ENCODE peak calls at places on chromosomes 4 and X, in nine cellular contexts. K, S, G, R, D, Z, L, A and C are unnamed samples. For H3K9me3, the result is how much of the 10 kb centered on the place peaks cover.

GRCh38 chrX:118755633-118756032 is 28.2 kb downstream of the IL13RA1 start:
- DNase-seq in R (no peak), K (no peak), Z (no peak), L (no peak), D (no peak), G (no peak), S (no peak), A (no peak), C (no peak)

GRCh38 chrX:11787564-11787963 is 29.5 kb downstream of the MSL3 start:
- DNase-seq in Z (peak), R (peak), S (peak), G (peak), A (peak), L (peak), K (peak), D (no peak), C (peak)

GRCh38 chr4:121147923-121148443 is 16.1 kb downstream of the TNIP3 start:
- DNase-seq in S (no peak), A (no peak), D (no peak), K (no peak), G (no peak), L (no peak), R (no peak), Z (no peak), C (no peak)

GRCh38 chr4:156962551-156962974 is 9.0 kb downstream of the PDGFC start:
- DNase-seq in Z (no peak), S (peak), D (no peak), R (no peak), A (peak), K (no peak), G (peak), L (peak), C (no peak)

GRCh38 chrX:63746278-63746677 is 38.7 kb downstream of the ARHGEF9 start:
- DNase-seq in A (no peak), L (no peak), D (no peak), K (no peak), G (no peak), S (no peak), R (no peak), Z (no peak), C (no peak)

GRCh38 chrX:122113376-122113775 is 1066.0 kb downstream of the GLUD2 start:
- DNase-seq in K (no peak), G (no peak), A (no peak), Z (no peak), L (no peak), D (no peak), S (no peak), R (no peak), C (no peak)

GRCh38 chr4:140071806-140072205 is 82.2 kb downstream of the MAML3 start:
- DNase-seq in G (no peak), L (no peak), Z (no peak), R (no peak), A (no peak), S (peak), D (peak), K (no peak), C (no peak)

GRCh38 chr4:1012031-1012739 is 759 bp downstream of the FGFRL1 start:
- DNase-seq in Z (no peak), A (peak), G (peak), L (peak), S (no peak), D (no peak), K (no peak), R (peak), C (peak)

GRCh38 chrX:152893631-152894610 is 3.9 kb upstream of the ZNF185 start:
- DNase-seq in A (no peak), K (no peak), L (peak), D (no peak), Z (no peak), G (no peak), R (no peak), S (no peak), C (no peak)

GRCh38 chrX:5650904-5651303 is 577.8 kb downstream of the NLGN4X start:
- DNase-seq in D (no peak), Z (no peak), S (no peak), L (no peak), A (no peak), R (no peak), G (no peak), K (no peak), C (no peak)
- H3K9me3 ChIP-seq in D (under half), Z (under half), S (under half), L (under half), A (under half), R (under half), G (under half), K (under half), C (under half)

DNA sequence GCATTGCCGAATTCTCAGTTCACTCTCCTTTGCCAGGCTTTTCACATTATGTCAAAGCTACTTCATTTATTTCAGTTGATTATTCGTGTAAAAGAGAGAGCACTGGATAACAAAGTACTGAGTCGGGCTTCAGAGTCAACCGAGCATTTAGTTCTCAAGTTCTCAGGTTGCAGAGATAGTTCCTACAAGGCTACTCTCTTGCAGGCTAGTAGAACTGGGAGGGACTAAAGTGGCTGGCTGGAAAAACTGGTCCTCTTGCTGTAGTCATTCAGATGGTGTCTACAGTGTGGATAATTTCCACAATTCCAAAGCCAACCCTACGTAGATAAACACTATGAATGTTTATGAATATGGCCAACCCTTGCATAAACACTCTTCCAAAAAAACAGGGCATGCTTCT is 4.6 kb upstream of the CCNG2 start:
- DNase-seq in K (peak), G (peak), L (peak), A (peak), D (no peak), S (peak), R (no peak), Z (no peak), C (peak)
- H2AFZ ChIP-seq in K (no peak), G (no peak), L (peak), A (peak), D (peak), S (no peak), R (peak), Z (peak), C (peak)

DNA sequence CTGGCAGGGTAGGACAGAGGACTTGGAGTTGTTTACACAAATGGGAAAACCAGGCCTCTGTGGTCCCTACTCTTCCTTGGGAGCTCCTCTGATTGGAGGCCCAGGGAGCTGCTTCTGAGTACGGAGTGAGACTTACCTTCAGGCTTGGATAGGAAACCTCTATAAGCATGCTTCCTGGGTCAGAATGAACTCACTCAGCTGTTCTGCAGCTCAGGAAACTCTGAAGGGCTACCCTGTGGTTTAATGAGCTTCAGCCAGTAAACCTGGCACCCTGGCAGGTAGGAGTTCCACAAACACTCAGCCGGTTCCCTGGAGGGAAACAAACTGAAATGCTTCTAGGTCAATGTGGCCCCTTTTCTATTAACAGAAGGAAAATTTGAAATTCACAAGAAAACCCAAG is 51.0 kb upstream of the TFDP3 start:
- DNase-seq in R (no peak), L (no peak), S (no peak), Z (no peak), K (no peak), A (no peak), D (no peak), G (no peak), C (no peak)
- H3K4me2 ChIP-seq in R (no peak), L (no peak), S (no peak), Z (no peak), K (no peak), A (no peak), D (no peak), G (no peak), C (no peak)

GRCh38 chr4:16884673-16885460 is 13.6 kb downstream of the LDB2 start:
- DNase-seq in G (no peak), S (no peak), L (no peak), D (no peak), R (no peak), K (no peak), A (no peak), Z (no peak), C (no peak)

GRCh38 chr4:16883816-16884215 is 14.6 kb downstream of the LDB2 start:
- DNase-seq in G (peak), D (no peak), L (no peak), A (no peak), S (no peak), Z (no peak), K (no peak), R (no peak), C (no peak)

GRCh38 chr4:16875487-16875886 is 23.0 kb downstream of the LDB2 start:
- DNase-seq in S (peak), G (peak), Z (no peak), D (no peak), K (no peak), L (no peak), R (no peak), A (peak), C (no peak)

DNA sequence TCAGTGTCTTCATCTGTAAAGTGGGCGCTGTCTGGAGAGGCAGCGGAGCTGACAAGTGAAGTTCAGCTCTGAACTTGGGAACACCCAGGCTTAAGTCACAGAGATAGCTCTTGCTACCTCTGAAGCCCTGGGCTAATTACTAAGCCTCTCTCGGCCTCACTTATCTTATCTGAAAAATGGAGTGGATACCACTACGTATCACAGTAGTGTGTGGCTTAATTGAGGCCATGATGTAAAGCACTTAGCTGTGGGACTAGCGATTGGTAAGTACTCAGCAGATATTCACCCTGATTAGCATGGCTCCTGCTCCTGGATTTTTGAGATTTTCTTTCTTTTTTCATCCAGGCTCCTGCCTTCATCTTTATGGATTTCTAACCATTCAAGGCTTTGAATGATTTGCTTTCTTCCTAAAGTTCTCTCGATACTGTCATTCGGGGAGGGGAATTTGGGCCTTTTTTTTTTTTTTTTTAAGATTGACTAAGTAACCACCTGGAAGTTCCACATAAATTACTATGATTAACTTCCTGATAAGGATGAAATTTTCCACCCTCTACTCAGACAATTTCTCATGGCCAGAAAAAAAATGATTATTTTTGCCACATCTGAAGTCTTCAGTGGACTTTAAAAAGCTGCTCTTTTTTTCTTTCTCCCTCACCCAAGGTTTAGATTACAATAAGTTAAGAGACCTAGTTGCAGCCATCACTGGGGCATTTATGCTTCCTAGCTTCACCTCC is 17.1 kb downstream of the LDB2 start:
- DNase-seq in R (no peak), Z (no peak), G (no peak), S (no peak), L (no peak), K (no peak), A (no peak), D (no peak), C (no peak)
- H3K9me3 ChIP-seq in R (under half), Z (under half), G (under half), S (under half), L (under half), K (under half), A (under half), D (under half), C (under half)

GRCh38 chr4:6783111-6783981 is 819 bp downstream of the KIAA0232 start:
- DNase-seq in S (peak), D (peak), L (peak), K (peak), R (peak), A (peak), G (peak), Z (peak), C (peak)

GRCh38 chr4:6781113-6781512 is 1.4 kb upstream of the KIAA0232 start:
- DNase-seq in L (no peak), Z (no peak), S (no peak), D (no peak), A (no peak), R (no peak), K (no peak), G (no peak), C (no peak)

GRCh38 chr4:6782147-6782845 is at the start of gene KIAA0232:
- DNase-seq in S (peak), A (peak), G (peak), K (peak), D (peak), Z (peak), R (peak), L (peak), C (peak)

GRCh38 chr4:6781561-6781960 is 966 bp upstream of the KIAA0232 start:
- DNase-seq in D (no peak), Z (no peak), K (no peak), R (no peak), A (no peak), G (no peak), S (no peak), L (no peak), C (no peak)

DNA sequence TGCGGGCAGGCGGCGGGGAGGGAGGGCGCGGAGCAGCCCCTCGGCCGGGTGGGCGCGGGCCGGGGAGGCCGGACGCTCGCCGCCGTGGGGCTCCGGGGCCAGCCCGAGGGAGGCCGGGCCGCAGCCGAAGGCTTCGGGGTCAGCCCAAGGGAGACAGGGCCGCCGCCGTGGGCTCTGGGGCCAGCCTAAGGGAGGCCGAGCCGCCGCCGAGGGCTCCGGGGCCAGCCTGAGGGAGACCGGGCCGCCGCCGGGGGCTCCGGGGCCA is 251 bp downstream of the KIAA0232 start:
- DNase-seq in G (no peak), Z (no peak), K (no peak), D (no peak), R (no peak), L (no peak), S (no peak), A (no peak), C (no peak)
- H2AFZ ChIP-seq in G (peak), Z (peak), K (no peak), D (peak), R (peak), L (peak), S (no peak), A (peak), C (no peak)